ENCODE peak calls at places on chromosomes 5 and 9, in seven cellular contexts. N is stomach, H is uterus, E is fibroblast of lung, K is colonic mucosa, W is right atrium auricular region, I is foreskin fibroblast. X is an unnamed sample.

GRCh38 chr5:79689541-79690466 is at the start of gene CMYA5:
- DNase-seq in H (peak), W (no peak), I (peak), K (peak), N (peak), E (peak), X (no peak)

GRCh38 chr5:103340717-103341397 is 82.3 kb downstream of the MACIR start:
- DNase-seq in W (no peak), N (no peak), K (no peak), E (peak), I (no peak), H (no peak), X (no peak)

GRCh38 chr5:133873936-133874585 is 94.4 kb downstream of the C5orf15 start:
- DNase-seq in E (peak), I (peak), W (no peak), H (no peak), N (no peak), K (no peak), X (no peak)

GRCh38 chr9:85723220-85723619 is 18.5 kb downstream of the AGTPBP1 start:
- DNase-seq in E (no peak), W (no peak), H (no peak), I (no peak), K (peak), N (no peak), X (no peak)

GRCh38 chr9:134629586-134630392 is 11.8 kb upstream of the COL5A1 start:
- DNase-seq in K (no peak), I (no peak), N (no peak), E (no peak), W (no peak), H (peak), X (no peak)

GRCh38 chr9:125440411-125440810 is 178.8 kb downstream of the GAPVD1 start:
- DNase-seq in K (no peak), H (no peak), N (peak), W (no peak), E (no peak), I (no peak), X (no peak)

GRCh38 chr9:14170973-14171596 is 142.9 kb downstream of the NFIB start:
- DNase-seq in W (no peak), H (no peak), I (peak), K (no peak), E (peak), N (no peak), X (no peak)

GRCh38 chr5:152673601-152674000 is 268.5 kb upstream of the NMUR2 start:
- DNase-seq in H (no peak), I (no peak), N (no peak), K (no peak), W (no peak), E (no peak), X (no peak)

GRCh38 chr9:82191082-82191481 is 202.5 kb downstream of the SPATA31D1 start:
- DNase-seq in K (no peak), E (no peak), W (no peak), H (no peak), I (no peak), N (no peak), X (no peak)

GRCh38 chr9:134365791-134366222 is 39.6 kb downstream of the RXRA start:
- DNase-seq in E (peak), N (peak), H (peak), K (no peak), W (peak), I (no peak), X (no peak)

GRCh38 chr9:89953824-89954223 is 349.0 kb downstream of the GADD45G start:
- DNase-seq in W (no peak), I (no peak), H (no peak), N (no peak), K (no peak), E (no peak), X (no peak)

GRCh38 chr9:18759836-18760235 is 273.2 kb downstream of the SAXO1 start:
- DNase-seq in K (no peak), H (no peak), E (no peak), I (no peak), W (no peak), N (no peak), X (no peak)

GRCh38 chr9:2465921-2466460 is 155.6 kb upstream of the VLDLR start:
- DNase-seq in I (peak), W (no peak), K (peak), H (no peak), N (no peak), E (no peak), X (no peak)

GRCh38 chr5:75324791-75325190 is 12.2 kb upstream of the HMGCR start:
- DNase-seq in E (no peak), I (no peak), N (no peak), K (no peak), W (no peak), H (no peak), X (no peak)

GRCh38 chr5:5497132-5497748 is 74.8 kb downstream of the ICE1 start:
- DNase-seq in K (peak), W (peak), N (no peak), H (peak), I (peak), E (peak), X (no peak)

GRCh38 chr5:168796840-168797548 is 217.8 kb upstream of the PANK3 start:
- DNase-seq in I (no peak), W (no peak), E (no peak), H (no peak), N (no peak), K (no peak), X (no peak)

GRCh38 chr5:109865636-109866035 is 175.9 kb downstream of the MAN2A1 start:
- DNase-seq in I (peak), N (no peak), H (no peak), K (no peak), W (no peak), E (peak), X (peak)

GRCh38 chr5:40413747-40414146 is 266.0 kb upstream of the PTGER4 start:
- DNase-seq in W (no peak), K (no peak), N (no peak), H (no peak), I (no peak), E (no peak), X (peak)

GRCh38 chr9:133534346-133535284 is at the start of gene ADAMTSL2:
- DNase-seq in W (peak), E (peak), N (peak), K (peak), H (peak), I (peak), X (no peak)

DNA sequence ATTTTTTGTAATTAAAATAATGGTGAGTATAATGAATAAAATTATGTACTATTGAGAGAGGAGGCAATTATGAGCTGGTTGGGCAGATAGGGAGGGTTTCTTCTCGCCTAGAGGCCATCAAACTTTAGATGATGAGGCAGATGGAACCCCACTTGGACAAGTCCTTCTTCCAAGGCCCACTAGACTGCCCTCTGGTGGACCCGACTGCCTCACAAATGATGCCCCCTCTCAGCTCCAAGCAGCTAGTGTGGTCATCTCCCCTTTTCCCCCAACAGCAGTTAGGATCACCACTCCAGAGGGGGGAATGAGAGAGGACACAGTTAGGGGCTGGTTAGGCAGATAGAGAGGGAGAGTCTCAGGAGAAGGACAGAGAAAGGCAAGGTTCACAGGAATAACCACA is 348.0 kb upstream of the CDH18 start:
- DNase-seq in K (no peak), I (no peak), N (no peak), W (no peak), H (no peak), E (no peak), X (no peak)
- TF ChIP-seq CTCF in K (no peak), I (no peak), N (no peak), W (no peak), H (no peak), E (no peak), X (no peak)

DNA sequence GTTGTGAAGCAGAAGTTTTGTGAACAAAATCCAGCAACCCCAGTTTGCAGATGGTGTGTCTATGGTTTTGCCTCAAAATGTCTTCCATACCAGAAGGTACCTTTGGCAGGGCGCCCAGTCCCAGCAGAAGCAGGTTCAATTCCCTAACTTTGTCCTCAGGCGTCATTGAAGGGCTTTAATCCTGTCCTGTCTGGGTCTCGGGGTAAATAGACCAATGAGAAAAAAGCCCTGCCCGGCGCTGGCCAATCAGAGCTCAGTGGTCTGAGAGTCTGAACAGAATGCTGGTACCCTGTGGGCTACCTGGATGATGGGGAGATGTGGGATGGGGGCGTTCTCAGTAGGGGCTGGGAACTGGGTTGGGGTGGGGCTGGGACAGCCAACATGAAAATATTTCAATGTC is 6.2 kb upstream of the ST6GALNAC4 start:
- DNase-seq in N (no peak), E (no peak), H (no peak), K (no peak), W (no peak), I (no peak), X (no peak)
- H3K4me3 ChIP-seq in N (no peak), E (no peak), H (no peak), K (no peak), W (no peak), I (no peak), X (no peak)

DNA sequence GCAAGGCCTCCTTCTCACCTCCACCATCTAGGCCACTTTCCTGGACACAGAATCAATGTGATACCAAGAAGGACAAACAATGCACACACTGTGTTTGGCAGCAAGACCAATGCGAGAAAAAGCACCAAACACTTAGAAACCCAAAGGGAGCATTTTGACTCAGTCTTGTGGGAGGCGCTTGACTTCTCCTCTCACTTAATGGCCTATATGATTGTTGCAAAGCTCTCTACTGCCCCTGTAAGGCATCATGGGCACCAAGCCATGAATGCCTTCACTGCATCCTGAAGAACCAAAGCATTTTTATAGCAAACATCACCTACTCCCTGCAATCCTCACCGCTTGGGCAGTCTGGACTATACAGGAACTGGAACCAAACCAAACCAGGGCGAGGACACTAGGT is 57.5 kb downstream of the CDH6 start:
- DNase-seq in N (no peak), E (no peak), I (no peak), K (no peak), H (no peak), W (no peak), X (no peak)
- TF ChIP-seq CTCF in N (no peak), E (no peak), I (no peak), K (no peak), H (no peak), W (no peak), X (no peak)

DNA sequence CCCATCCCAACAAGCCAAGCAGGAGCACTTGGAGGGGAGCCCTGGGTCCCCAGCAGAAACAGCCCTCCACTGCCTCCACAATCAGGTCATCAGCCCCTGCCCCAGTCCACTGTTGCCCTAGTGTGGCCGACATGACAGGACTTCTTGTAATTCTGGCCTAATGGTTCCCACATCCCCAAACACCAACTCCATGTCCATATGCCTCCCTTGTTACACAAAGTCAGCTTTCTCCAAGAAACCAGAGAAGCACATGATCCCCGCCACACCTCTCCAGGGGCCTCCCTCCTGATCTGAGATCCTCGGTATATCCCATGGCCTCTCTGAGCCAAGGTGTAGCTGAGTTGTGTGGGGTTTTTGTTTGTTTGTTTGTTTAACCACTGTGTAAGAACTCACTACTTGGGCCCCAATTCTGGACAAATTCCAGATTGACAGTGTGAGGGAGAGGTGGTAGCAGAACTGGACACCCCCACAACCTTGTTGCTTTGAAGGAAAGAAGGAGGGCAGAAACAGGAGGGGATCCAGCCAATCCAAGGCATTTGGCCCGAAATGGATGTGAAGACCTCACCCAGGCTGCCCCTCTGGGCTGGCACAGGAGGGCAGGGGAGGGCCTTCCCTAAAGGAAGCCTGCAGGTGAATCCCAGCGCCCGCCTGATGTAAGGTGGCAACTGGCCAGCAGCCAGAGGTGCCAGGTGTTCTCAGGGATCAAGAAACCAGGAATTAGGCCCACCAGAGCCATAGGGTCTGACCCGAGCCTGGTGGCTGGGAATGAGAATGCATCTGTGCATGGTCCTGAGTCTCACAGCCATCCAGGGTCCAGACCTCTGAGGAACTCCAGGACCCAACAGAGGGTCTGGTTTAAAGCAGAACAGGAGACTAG is 13.5 kb downstream of the IRF1 start:
- DNase-seq in K (no peak), I (no peak), E (no peak), H (peak), W (no peak), N (no peak), X (no peak)
- H3K4me3 ChIP-seq in K (no peak), I (no peak), E (no peak), H (no peak), W (no peak), N (no peak), X (no peak)

DNA sequence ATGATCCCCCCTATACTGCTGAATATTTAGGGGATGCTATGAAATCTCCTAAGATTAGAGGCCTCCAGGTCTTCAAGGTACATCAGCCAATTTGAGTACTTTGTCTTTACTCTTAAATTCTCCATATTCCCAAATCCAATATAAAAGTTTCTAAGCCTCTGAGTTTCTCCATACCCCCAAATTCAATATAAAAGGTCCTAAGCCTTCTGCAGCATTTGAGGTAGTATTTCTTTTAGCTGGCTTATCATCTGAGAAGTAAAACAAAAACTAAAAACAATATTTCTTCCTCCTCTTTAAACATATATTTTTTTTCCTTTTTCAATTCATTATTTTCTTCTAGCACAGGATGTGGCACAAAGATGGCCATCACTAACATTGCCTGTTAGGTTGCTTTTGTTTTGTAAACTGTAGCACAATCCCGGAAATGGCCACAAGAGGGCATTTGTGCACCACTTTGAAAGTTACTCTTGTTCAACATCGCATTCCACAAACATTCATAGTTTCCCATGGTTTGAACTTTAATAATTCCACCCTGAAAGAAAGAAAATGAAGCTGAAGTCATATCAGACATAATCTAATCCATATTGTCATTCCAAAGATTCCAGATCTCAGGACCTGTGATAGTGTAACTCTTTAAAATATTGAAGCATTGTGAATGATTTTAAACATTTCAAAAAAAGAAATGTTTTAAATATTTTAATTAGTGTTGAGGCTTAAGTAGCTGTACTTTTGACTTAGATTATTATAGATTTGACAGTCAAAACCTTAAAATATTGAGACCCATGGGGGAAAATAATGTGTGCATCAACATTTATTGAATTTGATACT is 21.0 kb upstream of the SCGB3A2 start:
- DNase-seq in H (peak), N (peak), W (peak), E (peak), I (peak), K (peak), X (peak)
- TF ChIP-seq CTCF in H (peak), N (peak), W (peak), E (peak), I (peak), K (peak), X (peak)

X was measured in AG04449.